ENCODE peak calls at places on chromosomes 1 and 21, in seven cellular contexts. A is EL; R is tibial artery; E is NCI-H526; Q is stimulated activated CD8-positive, alpha-beta memory T cell treated with anti-CD3 and anti-CD28 coated beads, Interleukin-15, amount 100 ng/mL, for 1 hour; Y is activated T-cell treated with anti-CD3 and anti-CD28 coated beads for 1 hour; T is stimulated activated CD4-positive, alpha-beta T cell treated with anti-CD3 and anti-CD28 coated beads, Interleukin-2, amount 100 ng/mL, for 48 hours. U is an unnamed sample.

GRCh38 chr1:99978218-99978617 is 8.4 kb downstream of the SLC35A3 start:
- DNase-seq in Y (no peak), A (no peak), T (no peak), R (no peak), E (no peak), Q (no peak), U (no peak)

GRCh38 chr1:28144203-28145135 is 32.0 kb downstream of the PTAFR start:
- DNase-seq in R (no peak), T (peak), E (no peak), Y (no peak), A (peak), Q (no peak), U (no peak)

GRCh38 chr1:2233997-2234761 is 6.1 kb downstream of the SKI start:
- DNase-seq in A (peak), Y (peak), Q (peak), R (peak), E (no peak), T (peak), U (peak)

GRCh38 chr1:201741763-201742342 is 87.1 kb upstream of the IPO9 start:
- DNase-seq in A (no peak), R (no peak), T (no peak), Q (no peak), E (no peak), Y (no peak), U (no peak)

GRCh38 chr1:64242895-64243756 is 39.7 kb downstream of the UBE2U start:
- DNase-seq in E (peak), Y (no peak), R (no peak), Q (no peak), T (no peak), A (peak), U (no peak)

GRCh38 chr1:67041836-67042503 is 12.0 kb downstream of the SLC35D1 start:
- DNase-seq in A (peak), Q (no peak), R (no peak), E (no peak), Y (no peak), T (no peak), U (no peak)

GRCh38 chr1:14738235-14738634 is 139.8 kb downstream of the KAZN start:
- DNase-seq in R (no peak), E (no peak), T (no peak), Q (no peak), Y (no peak), A (no peak), U (no peak)

GRCh38 chr1:226475112-226475511 is 67.2 kb upstream of the PARP1 start:
- DNase-seq in T (no peak), A (no peak), Y (no peak), R (no peak), E (no peak), Q (no peak), U (no peak)

GRCh38 chr1:34267326-34267725 is 90.6 kb downstream of the C1orf94 start:
- DNase-seq in Y (no peak), Q (no peak), E (no peak), T (no peak), A (no peak), R (no peak), U (no peak)

GRCh38 chr1:32619701-32620485 is 30.5 kb downstream of the ZBTB8OS start:
- DNase-seq in T (no peak), Y (no peak), A (no peak), E (no peak), Q (no peak), R (no peak), U (no peak)

GRCh38 chr1:117606608-117607261 is 887 bp downstream of the TENT5C start:
- DNase-seq in Y (peak), A (peak), T (peak), R (no peak), Q (peak), E (peak), U (peak)

GRCh38 chr1:1275836-1276235 is 2.2 kb upstream of the UBE2J2 start:
- DNase-seq in R (no peak), T (no peak), A (peak), Y (no peak), E (no peak), Q (no peak), U (no peak)

GRCh38 chr1:156858959-156859522 is at the start of gene INSRR:
- DNase-seq in Y (no peak), Q (no peak), E (no peak), A (no peak), R (no peak), T (no peak), U (no peak)

GRCh38 chr21:28337319-28337718 is 655.4 kb downstream of the LTN1 start:
- DNase-seq in Q (no peak), A (peak), R (no peak), T (no peak), Y (no peak), E (peak), U (no peak)

GRCh38 chr21:16330340-16331319 is 600.8 kb downstream of the USP25 start:
- DNase-seq in R (no peak), E (peak), T (peak), Y (no peak), Q (no peak), A (peak), U (peak)

GRCh38 chr1:22830131-22830566 is 119.5 kb downstream of the EPHB2 start:
- DNase-seq in R (no peak), E (no peak), T (no peak), Y (no peak), Q (no peak), A (no peak), U (no peak)

GRCh38 chr1:197130677-197131304 is 15.7 kb downstream of the ASPM start:
- DNase-seq in A (peak), Y (no peak), Q (no peak), R (no peak), T (no peak), E (no peak), U (no peak)